ENCODE peak calls at places on chromosomes 1 and 21, in six cellular contexts. B is GM12865, E is Peyer's patch, I is cardiac fibroblast, H is uterus, N is Panc1. O is an unnamed sample.

GRCh38 chr1:41751804-41752513 is 166.8 kb downstream of the HIVEP3 start:
- DNase-seq in B (peak), E (no peak), I (peak), H (no peak), N (no peak), O (peak)

GRCh38 chr1:18474559-18474958 is 6.2 kb upstream of the KLHDC7A start:
- DNase-seq in B (no peak), E (no peak), I (no peak), H (no peak), N (no peak), O (no peak)

GRCh38 chr1:152479792-152480595 is 30.6 kb upstream of the LCE5A start:
- DNase-seq in B (peak), E (peak), I (peak), H (no peak), N (no peak), O (no peak)

GRCh38 chr1:179002552-179003345 is 22.9 kb upstream of the FAM20B start:
- DNase-seq in B (peak), E (peak), I (peak), H (peak), N (no peak), O (peak)

GRCh38 chr1:168504064-168504837 is 39.5 kb downstream of the XCL2 start:
- DNase-seq in B (peak), E (no peak), I (peak), H (no peak), N (no peak), O (no peak)

GRCh38 chr1:39478536-39478935 is 12.9 kb upstream of the BMP8A start:
- DNase-seq in B (no peak), E (no peak), I (no peak), H (no peak), N (no peak), O (no peak)

GRCh38 chr1:159935719-159936283 is 9.6 kb downstream of the IGSF9 start:
- DNase-seq in B (no peak), E (no peak), I (no peak), H (no peak), N (no peak), O (no peak)

GRCh38 chr21:45821315-45822001 is 160.1 kb upstream of the COL6A1 start:
- DNase-seq in B (no peak), E (no peak), I (no peak), H (no peak), N (no peak), O (no peak)

GRCh38 chr1:182766050-182766449 is 23.5 kb upstream of the NPL start:
- DNase-seq in B (no peak), E (no peak), I (no peak), H (no peak), N (no peak), O (no peak)

GRCh38 chr1:231460614-231461013 is 38.5 kb upstream of the EGLN1 start:
- DNase-seq in B (peak), E (no peak), I (peak), H (no peak), N (no peak), O (peak)

GRCh38 chr1:161088587-161089110 is 709 bp downstream of the NECTIN4 start:
- DNase-seq in B (no peak), E (no peak), I (peak), H (no peak), N (no peak), O (peak)

GRCh38 chr1:48039088-48040049 is 42.2 kb upstream of the TRABD2B start:
- DNase-seq in B (peak), E (no peak), I (peak), H (no peak), N (no peak), O (no peak)

GRCh38 chr1:170321113-170321512 is 175.4 kb downstream of the NTMT2 start:
- DNase-seq in B (no peak), E (no peak), I (no peak), H (no peak), N (no peak), O (peak)

GRCh38 chr1:23875382-23875781 is 7.3 kb upstream of the FUCA1 start:
- DNase-seq in B (no peak), E (no peak), I (no peak), H (no peak), N (no peak), O (no peak)

GRCh38 chr1:51565009-51565408 is 45.9 kb upstream of the EPS15 start:
- DNase-seq in B (no peak), E (no peak), I (no peak), H (no peak), N (no peak), O (no peak)

GRCh38 chr1:116325922-116326321 is 47.1 kb upstream of the ATP1A1 start:
- DNase-seq in B (peak), E (no peak), I (no peak), H (no peak), N (no peak), O (no peak)

GRCh38 chr1:178275083-178275482 is 181.2 kb downstream of the RASAL2 start:
- DNase-seq in B (no peak), E (no peak), I (no peak), H (no peak), N (no peak), O (peak)

GRCh38 chr1:3369437-3370076 is 84.9 kb upstream of the ARHGEF16 start:
- DNase-seq in B (no peak), E (no peak), I (peak), H (peak), N (no peak), O (peak)

GRCh38 chr1:27522860-27523665 is 33.1 kb upstream of the WASF2 start:
- DNase-seq in B (no peak), E (no peak), I (peak), H (peak), N (no peak), O (no peak)

GRCh38 chr1:209207701-209208286 is 375.7 kb upstream of the CAMK1G start:
- DNase-seq in B (peak), E (peak), I (peak), H (peak), N (no peak), O (peak)

GRCh38 chr1:155321577-155322497 is 1.1 kb downstream of the RUSC1 start:
- DNase-seq in B (no peak), E (no peak), I (no peak), H (peak), N (no peak), O (peak)

GRCh38 chr1:206907304-206907991 is 10.2 kb downstream of the IL24 start:
- DNase-seq in B (no peak), E (no peak), I (no peak), H (no peak), N (no peak), O (no peak)

GRCh38 chr21:31447477-31447876 is 103.4 kb upstream of the TIAM1 start:
- DNase-seq in B (no peak), E (no peak), I (peak), H (no peak), N (no peak), O (peak)

GRCh38 chr1:77370588-77371306 is 88.9 kb downstream of the AK5 start:
- DNase-seq in B (no peak), E (no peak), I (peak), H (no peak), N (peak), O (peak)

GRCh38 chr1:195097316-195097715 is 1510.9 kb downstream of the KCNT2 start:
- DNase-seq in B (no peak), E (no peak), I (no peak), H (no peak), N (no peak), O (peak)

GRCh38 chr1:186595969-186596368 is 84.3 kb downstream of the PTGS2 start:
- DNase-seq in B (peak), E (no peak), I (no peak), H (no peak), N (no peak), O (no peak)

GRCh38 chr1:151403612-151404011 is 4.2 kb downstream of the PSMB4 start:
- DNase-seq in B (no peak), E (no peak), I (no peak), H (no peak), N (no peak), O (no peak)

GRCh38 chr1:200415693-200416593 is 6.1 kb upstream of the ZNF281 start:
- DNase-seq in B (peak), E (no peak), I (peak), H (peak), N (peak), O (peak)

GRCh38 chr1:203625623-203626189 is 926 bp upstream of the ATP2B4 start:
- DNase-seq in B (peak), E (no peak), I (peak), H (peak), N (peak), O (peak)

GRCh38 chr1:170967042-170967910 is 31.9 kb downstream of the MROH9 start:
- DNase-seq in B (peak), E (no peak), I (peak), H (no peak), N (peak), O (peak)

GRCh38 chr1:159162511-159163265 is 8.7 kb upstream of the CADM3 start:
- DNase-seq in B (no peak), E (no peak), I (no peak), H (no peak), N (no peak), O (no peak)

GRCh38 chr1:209485167-209485566 is 98.3 kb upstream of the CAMK1G start:
- DNase-seq in B (no peak), E (no peak), I (peak), H (no peak), N (no peak), O (peak)

GRCh38 chr1:242651817-242652216 is 127.3 kb upstream of the PLD5 start:
- DNase-seq in B (peak), E (no peak), I (no peak), H (no peak), N (no peak), O (no peak)

GRCh38 chr1:33060579-33061083 is 20.3 kb upstream of the AZIN2 start:
- DNase-seq in B (no peak), E (no peak), I (peak), H (no peak), N (no peak), O (peak)

GRCh38 chr1:50591598-50591997 is 168.4 kb upstream of the DMRTA2 start:
- DNase-seq in B (no peak), E (no peak), I (no peak), H (no peak), N (no peak), O (no peak)

GRCh38 chr1:110319332-110320167 is 19.6 kb upstream of the RBM15 start:
- DNase-seq in B (no peak), E (no peak), I (no peak), H (no peak), N (no peak), O (no peak)

GRCh38 chr1:236471653-236472052 is 52.1 kb upstream of the LGALS8 start:
- DNase-seq in B (no peak), E (no peak), I (no peak), H (no peak), N (no peak), O (no peak)

GRCh38 chr1:237042892-237043576 is 1.1 kb downstream of the RYR2 start:
- DNase-seq in B (no peak), E (no peak), I (peak), H (no peak), N (no peak), O (no peak)

GRCh38 chr1:22831729-22832413 is 121.2 kb downstream of the EPHB2 start:
- DNase-seq in B (no peak), E (peak), I (peak), H (no peak), N (peak), O (peak)

GRCh38 chr1:38045431-38046332 is 911 bp downstream of the POU3F1 start:
- DNase-seq in B (no peak), E (no peak), I (no peak), H (no peak), N (no peak), O (peak)

GRCh38 chr1:173255214-173255813 is 48.2 kb upstream of the TNFSF4 start:
- DNase-seq in B (peak), E (no peak), I (peak), H (no peak), N (no peak), O (peak)
- TF ChIP-seq CTCF in B (peak), E (peak), I (peak), H (peak), N (peak), O (peak)

DNA sequence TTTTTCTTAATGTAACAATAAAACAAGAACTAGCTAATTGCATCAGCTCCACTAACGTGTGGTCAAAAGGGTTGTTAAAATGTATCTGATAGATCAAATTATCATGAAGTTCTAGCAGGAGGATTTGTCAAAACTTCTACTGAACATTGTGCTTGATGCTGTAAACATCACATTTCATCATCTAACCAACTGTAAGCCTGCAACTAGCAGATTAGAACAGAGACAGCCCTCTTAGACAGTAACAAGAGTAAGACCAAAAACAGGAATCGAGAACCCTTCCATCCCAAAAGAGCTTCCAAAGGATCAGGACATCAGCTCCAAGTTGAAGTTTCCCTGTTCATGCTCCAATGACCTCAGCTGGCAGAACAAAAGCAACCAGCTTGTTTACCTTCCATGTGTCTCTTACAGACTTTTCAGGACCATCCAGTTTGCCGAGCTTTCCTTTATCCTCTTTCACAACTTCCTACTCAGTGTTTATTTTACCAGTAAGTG is 44.6 kb downstream of the NIBAN1 start:
- DNase-seq in B (no peak), E (no peak), I (no peak), H (no peak), N (no peak), O (no peak)
- H3K4me3 ChIP-seq in B (no peak), E (no peak), I (no peak), H (no peak), N (no peak), O (no peak)

DNA sequence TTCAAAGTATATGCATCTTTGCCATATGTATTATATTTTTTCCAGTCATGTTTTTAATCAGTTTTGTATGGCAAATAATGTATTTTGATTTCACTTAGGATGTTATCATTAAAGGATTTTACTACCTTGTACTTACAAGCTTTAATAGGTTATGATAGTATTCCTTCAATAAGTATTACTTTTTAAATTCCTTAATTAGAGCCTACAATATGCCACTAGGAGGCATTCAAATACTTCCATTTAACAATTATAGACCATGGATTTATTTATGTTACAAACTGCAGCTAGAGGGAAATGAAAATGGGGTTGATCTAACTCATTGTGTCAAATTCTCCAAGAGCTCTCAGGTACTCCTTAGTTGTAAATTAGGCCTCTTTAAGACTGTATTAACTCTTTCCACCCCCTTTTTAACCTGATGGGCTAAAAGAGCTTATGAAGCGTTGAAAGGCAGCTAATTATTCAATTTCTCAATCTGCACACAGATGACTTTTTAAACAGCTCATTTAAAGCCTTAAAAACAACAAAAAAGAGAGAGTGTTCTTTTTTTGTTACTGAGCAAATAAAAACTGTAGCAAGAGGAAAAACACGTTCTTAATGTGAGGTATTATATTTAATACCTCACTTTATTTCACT is 156.2 kb downstream of the DENND1B start:
- DNase-seq in B (no peak), E (no peak), I (peak), H (no peak), N (no peak), O (peak)
- TF ChIP-seq CTCF in B (peak), E (peak), I (peak), H (no peak), N (peak), O (peak)

GRCh38 chr1:35560256-35561225 is 2.9 kb downstream of the NCDN start:
- DNase-seq in B (no peak), E (no peak), I (no peak), H (no peak), N (no peak), O (no peak)
- H3K4me3 ChIP-seq in B (no peak), E (no peak), I (no peak), H (no peak), N (no peak), O (no peak)

GRCh38 chr1:65489481-65489880 is 69.0 kb downstream of the LEPR start:
- DNase-seq in B (no peak), E (no peak), I (no peak), H (no peak), N (no peak), O (no peak)
- TF ChIP-seq CTCF in B (no peak), E (no peak), I (no peak), H (no peak), N (no peak), O (no peak)

GRCh38 chr1:84740050-84740714 is 49.9 kb upstream of the SSX2IP start:
- DNase-seq in B (no peak), E (no peak), I (no peak), H (no peak), N (no peak), O (no peak)
- H3K4me3 ChIP-seq in B (no peak), E (no peak), I (no peak), H (no peak), N (no peak), O (no peak)

GRCh38 chr1:234234199-234234598 is 139.1 kb upstream of the COA6 start:
- DNase-seq in B (no peak), E (no peak), I (no peak), H (no peak), N (no peak), O (no peak)

GRCh38 chr1:234230414-234230862 is 142.8 kb upstream of the COA6 start:
- DNase-seq in B (peak), E (no peak), I (no peak), H (no peak), N (no peak), O (peak)

GRCh38 chr1:234231893-234232276 is 141.4 kb upstream of the COA6 start:
- DNase-seq in B (no peak), E (no peak), I (no peak), H (no peak), N (no peak), O (no peak)

GRCh38 chr1:234229676-234230075 is 143.6 kb upstream of the COA6 start:
- DNase-seq in B (no peak), E (no peak), I (no peak), H (no peak), N (no peak), O (no peak)

DNA sequence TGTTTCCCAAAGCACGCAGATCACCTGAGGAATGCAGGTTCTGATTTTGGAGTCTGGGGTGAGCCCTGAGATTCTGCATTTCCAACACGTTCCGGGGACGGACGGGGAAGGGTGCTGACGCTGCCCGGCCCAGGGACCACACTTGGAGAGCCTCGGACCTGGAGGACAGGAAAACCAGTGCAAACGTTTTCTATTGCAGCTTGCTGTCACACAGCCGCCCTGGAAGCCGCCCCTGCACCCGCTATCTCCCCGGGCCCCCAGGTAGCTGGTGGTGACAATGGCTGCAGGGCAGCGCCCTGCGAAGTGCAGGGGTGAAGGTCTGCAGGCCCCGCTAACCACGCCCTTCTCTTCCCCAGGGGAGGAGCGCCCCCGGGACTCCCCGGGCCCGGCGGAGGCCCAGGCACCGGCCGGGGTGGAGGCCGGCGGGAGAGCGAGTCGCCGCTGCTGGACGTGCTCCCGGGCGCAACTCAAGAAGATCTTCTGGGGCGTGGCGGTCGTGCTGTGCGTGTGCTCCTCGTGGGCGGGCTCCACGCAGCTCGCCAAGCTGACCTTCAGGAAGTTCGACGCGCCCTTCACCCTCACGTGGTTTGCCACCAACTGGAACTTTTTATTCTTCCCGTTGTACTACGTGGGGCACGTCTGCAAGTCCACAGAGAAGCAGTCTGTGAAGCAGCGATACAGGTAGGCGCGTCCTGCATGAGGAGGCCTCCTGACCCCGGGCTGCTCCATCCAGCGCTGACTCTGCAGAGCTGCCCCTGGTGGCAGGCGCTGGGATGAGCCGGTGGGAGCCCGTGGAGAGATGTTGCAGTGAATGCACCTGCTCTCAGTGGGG is 142.0 kb upstream of the COA6 start:
- DNase-seq in B (no peak), E (no peak), I (no peak), H (no peak), N (no peak), O (no peak)
- TF ChIP-seq CTCF in B (peak), E (no peak), I (peak), H (no peak), N (peak), O (peak)

GRCh38 chr1:220732137-220732536 is 16.0 kb upstream of the MTARC2 start:
- DNase-seq in B (no peak), E (no peak), I (peak), H (no peak), N (no peak), O (no peak)
- H3K4me3 ChIP-seq in B (no peak), E (no peak), I (no peak), H (no peak), N (no peak), O (no peak)

GRCh38 chr1:53826367-53826766 is 11.7 kb downstream of the NDC1 start:
- DNase-seq in B (no peak), E (no peak), I (peak), H (no peak), N (no peak), O (peak)
- TF ChIP-seq CTCF in B (no peak), E (no peak), I (peak), H (no peak), N (no peak), O (peak)

DNA sequence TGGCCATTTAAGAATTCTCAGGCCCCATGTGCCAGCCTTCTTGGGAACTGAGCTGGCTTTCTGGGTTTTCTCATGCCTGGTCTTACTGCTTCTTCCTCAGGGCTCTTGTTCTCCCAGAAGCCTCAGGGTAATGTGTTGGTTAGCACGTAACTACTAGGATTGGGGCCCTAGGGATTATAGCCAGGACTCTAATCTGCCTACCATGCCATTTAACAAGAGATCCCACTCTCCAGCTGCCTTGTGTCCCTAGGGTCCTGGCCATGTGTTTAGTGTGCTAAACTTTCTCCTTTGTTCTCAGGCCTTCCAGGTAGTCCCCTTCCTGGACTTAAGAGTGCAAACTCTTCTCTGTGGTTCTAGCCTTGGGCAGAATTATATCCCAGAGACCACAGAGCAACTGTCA is 2.2 kb upstream of the SH3BGRL3 start:
- DNase-seq in B (no peak), E (no peak), I (no peak), H (no peak), N (no peak), O (no peak)
- H3K4me3 ChIP-seq in B (no peak), E (no peak), I (no peak), H (no peak), N (no peak), O (no peak)

O was measured in astrocyte of the spinal cord.